ENCODE peak calls at places on chromosome 2, in seven cellular contexts. U is EH; Y is mesenteric fat pad; D is cerebellar cortex; P is epithelial cell of esophagus; Z is stimulated activated CD4-positive, alpha-beta T cell treated with anti-CD3 and anti-CD28 coated beads, Interleukin-12 subunit alpha, Interleukin-12 subunit beta, amount 100 ng/mL, for 4 hours; J is colonic mucosa. A is an unnamed sample.

GRCh38 chr2:113376935-113377445 is 60.5 kb upstream of the ZNG1B start:
- DNase-seq in Y (no peak), J (no peak), D (no peak), P (no peak), Z (no peak), U (no peak), A (no peak)

GRCh38 chr2:219531639-219532377 is 11.8 kb downstream of the CHPF start:
- DNase-seq in U (no peak), Y (no peak), Z (no peak), D (no peak), J (no peak), P (no peak), A (no peak)

GRCh38 chr2:20561703-20562454 is 89.0 kb downstream of the HS1BP3 start:
- DNase-seq in D (no peak), P (peak), Z (no peak), U (peak), J (no peak), Y (no peak), A (peak)

GRCh38 chr2:192957425-192957824 is 762.7 kb upstream of the TMEFF2 start:
- DNase-seq in Z (no peak), J (no peak), U (no peak), P (peak), D (no peak), Y (no peak), A (no peak)

GRCh38 chr2:102149644-102150455 is 7.3 kb downstream of the IL1R1 start:
- DNase-seq in Z (no peak), Y (no peak), U (peak), J (no peak), D (no peak), P (no peak), A (no peak)

GRCh38 chr2:46170011-46170410 is 127.2 kb upstream of the EPAS1 start:
- DNase-seq in D (no peak), J (no peak), Y (no peak), Z (no peak), P (no peak), U (no peak), A (no peak)

GRCh38 chr2:15943914-15944313 is 3.6 kb downstream of the MYCN start:
- DNase-seq in J (peak), Y (peak), P (no peak), Z (no peak), U (no peak), D (peak), A (no peak)

GRCh38 chr2:9102861-9103662 is 99.6 kb upstream of the MBOAT2 start:
- DNase-seq in Z (no peak), Y (no peak), D (peak), P (peak), J (peak), U (no peak), A (no peak)

GRCh38 chr2:239249781-239250180 is 151.0 kb downstream of the HDAC4 start:
- DNase-seq in Y (peak), D (no peak), Z (no peak), P (no peak), J (peak), U (peak), A (no peak)

GRCh38 chr2:67846341-67847070 is 216.3 kb downstream of the C1D start:
- DNase-seq in P (peak), U (peak), D (peak), Z (peak), J (peak), Y (no peak), A (peak)

GRCh38 chr2:202032841-202033316 is 776 bp upstream of the FZD7 start:
- DNase-seq in J (peak), Y (no peak), D (no peak), P (peak), Z (peak), U (peak), A (peak)

A was measured in upper lobe of right lung.